ENCODE peak calls at places on chromosome 15, in eight cellular contexts. One of them, this sample, is unnamed.
A peak's percentile ranks its signal among the peaks of the same experiment; 100 is the strongest.

GRCh38 chr15:60392986-60393811 is 4.6 kb downstream of the ANXA2 start:
- DNase-seq in HCT116: peak; percentile 98
- DNase-seq in IMR-90: peak; percentile 98
- DNase-seq in keratinocyte: peak; percentile 86
- DNase-seq in fibroblast of lung: peak; percentile 99
- DNase-seq in adipocyte: peak; percentile 95
- DNase-seq in MM.1S: no peak
- DNase-seq in GM23248: peak; percentile 95
- DNase-seq in this sample: peak; percentile 76

GRCh38 chr15:90318591-90318990 is 33.5 kb upstream of the ZNF774 start:
- DNase-seq in HCT116: no peak
- DNase-seq in IMR-90: no peak
- DNase-seq in keratinocyte: no peak
- DNase-seq in fibroblast of lung: no peak
- DNase-seq in adipocyte: no peak
- DNase-seq in MM.1S: no peak
- DNase-seq in GM23248: no peak
- DNase-seq in this sample: no peak

GRCh38 chr15:52481915-52482314 is 46.8 kb downstream of the MYO5A start:
- DNase-seq in HCT116: peak; percentile 13
- DNase-seq in IMR-90: peak; percentile 84
- DNase-seq in keratinocyte: peak; percentile 41
- DNase-seq in fibroblast of lung: peak; percentile 94
- DNase-seq in adipocyte: peak; percentile 65
- DNase-seq in MM.1S: peak; percentile 94
- DNase-seq in GM23248: peak; percentile 83
- DNase-seq in this sample: no peak

GRCh38 chr15:37933685-37934084 is 755 bp upstream of the TMCO5A start:
- DNase-seq in HCT116: no peak
- DNase-seq in IMR-90: peak; percentile 93
- DNase-seq in keratinocyte: no peak
- DNase-seq in fibroblast of lung: peak; percentile 53
- DNase-seq in adipocyte: peak; percentile 85
- DNase-seq in MM.1S: no peak
- DNase-seq in GM23248: peak; percentile 38
- DNase-seq in this sample: no peak

GRCh38 chr15:49810651-49811175 is 189.9 kb downstream of the DTWD1 start:
- DNase-seq in HCT116: no peak
- DNase-seq in IMR-90: no peak
- DNase-seq in keratinocyte: no peak
- DNase-seq in fibroblast of lung: no peak
- DNase-seq in adipocyte: peak; percentile 47
- DNase-seq in MM.1S: no peak
- DNase-seq in GM23248: no peak
- DNase-seq in this sample: no peak

GRCh38 chr15:22979699-22980188 is 424 bp downstream of the CYFIP1 start:
- DNase-seq in HCT116: no peak
- DNase-seq in IMR-90: peak; percentile 25
- DNase-seq in keratinocyte: no peak
- DNase-seq in fibroblast of lung: peak; percentile 36
- DNase-seq in adipocyte: peak; percentile 69
- DNase-seq in MM.1S: no peak
- DNase-seq in GM23248: peak; percentile 65
- DNase-seq in this sample: no peak

GRCh38 chr15:88882745-88883144 is 12.6 kb downstream of the HAPLN3 start:
- DNase-seq in HCT116: no peak
- DNase-seq in IMR-90: peak; percentile 62
- DNase-seq in keratinocyte: no peak
- DNase-seq in fibroblast of lung: peak; percentile 73
- DNase-seq in adipocyte: no peak
- DNase-seq in MM.1S: no peak
- DNase-seq in GM23248: peak; percentile 59
- DNase-seq in this sample: no peak

GRCh38 chr15:48802867-48803266 is 8.0 kb downstream of the CEP152 start:
- DNase-seq in HCT116: no peak
- DNase-seq in IMR-90: peak; percentile 97
- DNase-seq in keratinocyte: peak; percentile 62
- DNase-seq in fibroblast of lung: peak; percentile 97
- DNase-seq in adipocyte: peak; percentile 80
- DNase-seq in MM.1S: no peak
- DNase-seq in GM23248: peak; percentile 96
- DNase-seq in this sample: no peak

GRCh38 chr15:88704791-88705768 is 66.3 kb downstream of the ISG20 start:
- DNase-seq in HCT116: no peak
- DNase-seq in IMR-90: no peak
- DNase-seq in keratinocyte: no peak
- DNase-seq in fibroblast of lung: peak; percentile 55
- DNase-seq in adipocyte: peak; percentile 81
- DNase-seq in MM.1S: no peak
- DNase-seq in GM23248: peak; percentile 45
- DNase-seq in this sample: no peak

GRCh38 chr15:80978685-80979084 is 10.9 kb downstream of the MESD start:
- DNase-seq in HCT116: no peak
- DNase-seq in IMR-90: peak; percentile 61
- DNase-seq in keratinocyte: no peak
- DNase-seq in fibroblast of lung: peak; percentile 67
- DNase-seq in adipocyte: no peak
- DNase-seq in MM.1S: no peak
- DNase-seq in GM23248: peak; percentile 45
- DNase-seq in this sample: no peak

GRCh38 chr15:44753345-44753744 is 17.0 kb downstream of the TRIM69 start:
- DNase-seq in HCT116: no peak
- DNase-seq in IMR-90: no peak
- DNase-seq in keratinocyte: no peak
- DNase-seq in fibroblast of lung: no peak
- DNase-seq in adipocyte: no peak
- DNase-seq in MM.1S: no peak
- DNase-seq in GM23248: no peak
- DNase-seq in this sample: no peak

GRCh38 chr15:75171408-75171807 is 30.3 kb upstream of the C15orf39 start:
- DNase-seq in HCT116: no peak
- DNase-seq in IMR-90: peak; percentile 90
- DNase-seq in keratinocyte: no peak
- DNase-seq in fibroblast of lung: peak; percentile 91
- DNase-seq in adipocyte: no peak
- DNase-seq in MM.1S: no peak
- DNase-seq in GM23248: peak; percentile 85
- DNase-seq in this sample: no peak

GRCh38 chr15:98286200-98286599 is 325.7 kb downstream of the ARRDC4 start:
- DNase-seq in HCT116: no peak
- DNase-seq in IMR-90: no peak
- DNase-seq in keratinocyte: no peak
- DNase-seq in fibroblast of lung: no peak
- DNase-seq in adipocyte: no peak
- DNase-seq in MM.1S: no peak
- DNase-seq in GM23248: no peak
- DNase-seq in this sample: no peak

GRCh38 chr15:71800835-71801745 is 9.3 kb upstream of the NR2E3 start:
- DNase-seq in HCT116: peak; percentile 56
- DNase-seq in IMR-90: peak; percentile 89
- DNase-seq in keratinocyte: peak; percentile 9
- DNase-seq in fibroblast of lung: peak; percentile 72
- DNase-seq in adipocyte: peak; percentile 88
- DNase-seq in MM.1S: peak; percentile 53
- DNase-seq in GM23248: peak; percentile 85
- DNase-seq in this sample: peak; percentile 39

GRCh38 chr15:40357723-40358491 is at the start of gene DISP2:
- DNase-seq in HCT116: peak; percentile 51
- DNase-seq in IMR-90: peak; percentile 67
- DNase-seq in keratinocyte: no peak
- DNase-seq in fibroblast of lung: peak; percentile 62
- DNase-seq in adipocyte: peak; percentile 96
- DNase-seq in MM.1S: peak; percentile 89
- DNase-seq in GM23248: peak; percentile 93
- DNase-seq in this sample: no peak
- H3K9ac ChIP-seq in HCT116: no peak within 1 kb of the TSS
- H3K9ac ChIP-seq in IMR-90: no peak within 1 kb of the TSS
- H3K9ac ChIP-seq in keratinocyte: no peak within 1 kb of the TSS
- H3K9ac ChIP-seq in fibroblast of lung: no peak within 1 kb of the TSS
- H3K9ac ChIP-seq in adipocyte: peak within 1 kb of the TSS; percentile 53
- H3K9ac ChIP-seq in MM.1S: no peak within 1 kb of the TSS
- H3K9ac ChIP-seq in GM23248: no peak within 1 kb of the TSS
- H3K9ac ChIP-seq in this sample: no peak within 1 kb of the TSS

GRCh38 chr15:20346082-20346805 is 195.4 kb downstream of the GOLGA6L6 start:
- DNase-seq in HCT116: no peak
- DNase-seq in IMR-90: no peak
- DNase-seq in keratinocyte: no peak
- DNase-seq in fibroblast of lung: no peak
- DNase-seq in adipocyte: no peak
- DNase-seq in MM.1S: peak; percentile 5
- DNase-seq in GM23248: no peak
- DNase-seq in this sample: no peak

GRCh38 chr15:20345401-20345958 is 196.1 kb downstream of the GOLGA6L6 start:
- DNase-seq in HCT116: no peak
- DNase-seq in IMR-90: no peak
- DNase-seq in keratinocyte: no peak
- DNase-seq in fibroblast of lung: no peak
- DNase-seq in adipocyte: no peak
- DNase-seq in MM.1S: peak; percentile 6
- DNase-seq in GM23248: no peak
- DNase-seq in this sample: no peak

GRCh38 chr15:20348900-20349773 is 192.5 kb downstream of the GOLGA6L6 start:
- DNase-seq in HCT116: no peak
- DNase-seq in IMR-90: no peak
- DNase-seq in keratinocyte: no peak
- DNase-seq in fibroblast of lung: no peak
- DNase-seq in adipocyte: no peak
- DNase-seq in MM.1S: peak; percentile 4
- DNase-seq in GM23248: no peak
- DNase-seq in this sample: no peak

GRCh38 chr15:20349774-20350498 is 191.7 kb downstream of the GOLGA6L6 start:
- DNase-seq in HCT116: no peak
- DNase-seq in IMR-90: no peak
- DNase-seq in keratinocyte: no peak
- DNase-seq in fibroblast of lung: no peak
- DNase-seq in adipocyte: no peak
- DNase-seq in MM.1S: peak; percentile 5
- DNase-seq in GM23248: no peak
- DNase-seq in this sample: no peak

DNA sequence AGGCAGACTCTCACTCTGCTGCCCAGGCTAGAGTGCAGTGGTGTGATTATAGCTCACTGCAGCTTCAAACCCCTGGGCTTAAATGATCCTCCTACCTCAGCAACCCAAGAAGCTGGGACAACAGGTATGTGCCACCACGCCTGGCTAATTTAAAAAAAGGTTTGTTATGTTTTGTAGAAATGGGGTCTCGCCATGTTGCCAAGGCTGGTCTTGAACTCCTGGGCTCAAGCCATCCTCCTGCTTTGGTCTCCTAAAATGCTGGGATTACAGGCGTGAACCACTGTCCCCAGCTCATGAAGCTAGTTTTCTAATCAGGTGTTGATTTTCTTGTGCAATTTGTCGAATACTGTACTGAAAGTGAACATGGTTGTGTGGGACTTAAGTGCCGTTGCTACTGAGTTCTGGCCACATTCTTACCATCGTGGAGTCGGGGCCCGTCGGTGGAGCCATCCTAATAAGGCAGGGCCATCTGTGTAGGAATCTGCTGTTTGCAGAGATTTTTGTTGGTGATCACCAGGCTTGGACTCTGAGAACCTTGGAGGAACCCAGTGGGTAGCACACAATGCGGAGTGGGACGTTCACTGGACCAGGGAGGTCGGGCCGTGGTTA is 193.2 kb downstream of the GOLGA6L6 start:
- DNase-seq in HCT116: no peak
- DNase-seq in IMR-90: no peak
- DNase-seq in keratinocyte: no peak
- DNase-seq in fibroblast of lung: no peak
- DNase-seq in adipocyte: no peak
- DNase-seq in MM.1S: peak; percentile 5
- DNase-seq in GM23248: no peak
- DNase-seq in this sample: no peak
- H3K9me3 ChIP-seq in HCT116: peaks cover 86% of the 10 kb centered on the region
- H3K9me3 ChIP-seq in IMR-90: peaks cover 84% of the 10 kb centered on the region
- H3K9me3 ChIP-seq in keratinocyte: peaks cover 74% of the 10 kb centered on the region
- H3K9me3 ChIP-seq in fibroblast of lung: peaks cover 23% of the 10 kb centered on the region
- H3K9me3 ChIP-seq in adipocyte: peaks cover 5% of the 10 kb centered on the region
- H3K9me3 ChIP-seq in MM.1S: no peaks in the 10 kb centered on the region
- H3K9me3 ChIP-seq in GM23248: no peaks in the 10 kb centered on the region
- H3K9me3 ChIP-seq in this sample: no peaks in the 10 kb centered on the region

DNA sequence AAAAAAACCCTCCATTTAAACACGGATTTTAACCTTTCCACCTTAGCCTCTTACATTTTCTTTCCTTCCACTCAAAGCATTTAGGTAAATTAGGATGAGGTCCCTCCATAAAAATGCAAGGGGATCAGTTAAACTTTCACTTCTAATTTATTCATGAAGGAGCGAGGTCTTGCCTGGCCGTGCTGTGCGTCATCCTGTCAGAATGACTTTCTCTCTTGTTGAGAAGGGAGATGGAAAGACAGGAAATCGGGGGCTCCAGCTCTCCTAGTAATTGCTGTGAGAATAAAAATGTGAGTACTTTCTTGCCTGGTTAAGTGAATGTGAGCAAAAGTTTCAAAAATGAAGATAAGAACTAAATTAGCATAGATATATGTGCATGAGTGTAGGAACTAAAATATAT is 962.3 kb upstream of the NR2F2 start:
- DNase-seq in HCT116: no peak
- DNase-seq in IMR-90: no peak
- DNase-seq in keratinocyte: no peak
- DNase-seq in fibroblast of lung: peak; percentile 48
- DNase-seq in adipocyte: no peak
- DNase-seq in MM.1S: no peak
- DNase-seq in GM23248: no peak
- DNase-seq in this sample: peak; percentile 44
- H3K4me3 ChIP-seq in HCT116: no peak overlapping the region
- H3K4me3 ChIP-seq in IMR-90: no peak overlapping the region
- H3K4me3 ChIP-seq in keratinocyte: no peak overlapping the region
- H3K4me3 ChIP-seq in fibroblast of lung: no peak overlapping the region
- H3K4me3 ChIP-seq in adipocyte: no peak overlapping the region
- H3K4me3 ChIP-seq in MM.1S: no peak overlapping the region
- H3K4me3 ChIP-seq in GM23248: no peak overlapping the region
- H3K4me3 ChIP-seq in this sample: peak overlapping the region; percentile 55

DNA sequence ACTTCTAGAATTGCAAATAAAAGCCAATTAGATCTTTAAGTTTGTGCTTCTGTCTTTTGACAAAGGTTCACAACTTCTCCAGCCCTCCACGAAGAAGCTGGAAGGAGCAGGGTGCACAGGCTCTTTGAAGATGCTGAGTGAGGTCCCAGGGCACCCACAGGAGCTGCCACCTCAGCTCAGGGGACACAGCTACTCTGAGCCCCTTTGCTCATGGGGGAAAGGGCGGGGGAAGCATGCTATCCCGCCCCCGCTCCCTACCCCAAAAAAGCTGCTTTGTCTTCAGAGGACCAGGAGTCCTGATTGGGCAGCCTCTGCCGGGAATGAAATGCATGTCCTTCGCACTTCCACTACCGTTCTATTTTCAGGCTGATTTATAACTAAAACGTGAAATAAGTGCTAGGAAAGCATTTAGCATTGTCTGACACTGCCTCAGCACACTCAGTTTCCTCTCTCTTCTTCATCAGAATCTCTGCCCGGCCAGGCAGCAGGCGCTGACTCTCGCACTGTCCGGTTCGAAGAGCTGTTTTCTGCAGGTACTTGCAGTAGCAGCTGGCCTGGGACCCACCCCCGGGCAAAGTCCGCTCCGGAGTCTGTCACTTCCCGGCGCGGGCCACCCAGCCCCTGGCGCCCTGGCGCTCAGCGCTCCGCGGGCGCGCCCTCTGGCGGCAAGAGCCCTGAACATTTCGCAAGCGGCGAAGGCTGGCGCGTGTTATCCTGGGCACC is 45.5 kb upstream of the KLHL25 start:
- DNase-seq in HCT116: peak; percentile 77
- DNase-seq in IMR-90: peak; percentile 41
- DNase-seq in keratinocyte: no peak
- DNase-seq in fibroblast of lung: peak; percentile 53
- DNase-seq in adipocyte: peak; percentile 92
- DNase-seq in MM.1S: peak; percentile 88
- DNase-seq in GM23248: peak; percentile 81
- DNase-seq in this sample: no peak
- H3K9ac ChIP-seq in HCT116: peak overlapping the region; percentile 18
- H3K9ac ChIP-seq in IMR-90: no peak overlapping the region
- H3K9ac ChIP-seq in keratinocyte: no peak overlapping the region
- H3K9ac ChIP-seq in fibroblast of lung: no peak overlapping the region
- H3K9ac ChIP-seq in adipocyte: peak overlapping the region; percentile 40
- H3K9ac ChIP-seq in MM.1S: no peak overlapping the region
- H3K9ac ChIP-seq in GM23248: peak overlapping the region; percentile 33
- H3K9ac ChIP-seq in this sample: no peak overlapping the region